ENCODE peak calls at places on chromosomes 13 and 19, in five cellular contexts. E is H9; W is NCI-H2171 treated with DMSO at 0.1 percent for 48 hours; H is stimulated activated CD8-positive, alpha-beta memory T cell treated with anti-CD3 and anti-CD28 coated beads, Interleukin-15, amount 100 ng/mL, for 24 hours; Z is HEK293T. Q is an unnamed sample.

GRCh38 chr19:28652790-28653189 is 560.2 kb downstream of the UQCRFS1 start:
- DNase-seq in E (no peak), W (no peak), H (no peak), Z (no peak), Q (no peak)

GRCh38 chr13:101397742-101398141 is 18.6 kb downstream of the NALCN start:
- DNase-seq in E (no peak), W (no peak), H (no peak), Z (no peak), Q (no peak)

GRCh38 chr19:944663-945241 is 18.9 kb downstream of the ARID3A start:
- DNase-seq in E (no peak), W (no peak), H (no peak), Z (no peak), Q (no peak)

GRCh38 chr19:46678110-46678732 is 17.2 kb upstream of the DACT3 start:
- DNase-seq in E (peak), W (no peak), H (peak), Z (peak), Q (peak)

GRCh38 chr13:47109028-47109427 is 212.2 kb upstream of the HTR2A start:
- DNase-seq in E (no peak), W (no peak), H (no peak), Z (no peak), Q (no peak)

GRCh38 chr19:17739121-17739875 is 12.0 kb upstream of the FCHO1 start:
- DNase-seq in E (no peak), W (peak), H (no peak), Z (no peak), Q (no peak)

GRCh38 chr19:1503089-1503924 is 9.5 kb downstream of the ADAMTSL5 start:
- DNase-seq in E (peak), W (no peak), H (peak), Z (peak), Q (no peak)

GRCh38 chr13:79491715-79492114 is 10.8 kb downstream of the NDFIP2 start:
- DNase-seq in E (no peak), W (no peak), H (no peak), Z (no peak), Q (no peak)

GRCh38 chr19:13797870-13798269 is 2.6 kb downstream of the ZSWIM4 start:
- DNase-seq in E (no peak), W (no peak), H (no peak), Z (no peak), Q (no peak)

GRCh38 chr13:101305981-101306411 is 110.3 kb downstream of the NALCN start:
- DNase-seq in E (no peak), W (no peak), H (no peak), Z (no peak), Q (no peak)

GRCh38 chr13:45615501-45616101 is at the start of gene ERICH6B:
- DNase-seq in E (peak), W (peak), H (no peak), Z (no peak), Q (peak)

GRCh38 chr13:110645750-110646149 is 30.4 kb downstream of the NAXD start:
- DNase-seq in E (no peak), W (no peak), H (no peak), Z (no peak), Q (no peak)

GRCh38 chr13:23558675-23559536 is 11.3 kb upstream of the TNFRSF19 start:
- DNase-seq in E (no peak), W (peak), H (no peak), Z (peak), Q (no peak)

GRCh38 chr19:48881741-48882657 is 9.8 kb downstream of the PPP1R15A start:
- DNase-seq in E (peak), W (peak), H (no peak), Z (peak), Q (peak)